ENCODE peak calls at places on chromosomes 1 and 21, in four cellular contexts. P is HepG2, U is K562, J is H1. D is an unnamed sample.

GRCh38 chr1:167797005-167797404 is 75.2 kb downstream of the MPZL1 start:
- DNase-seq in P (no peak), U (peak; percentile 49), J (no peak), D (no peak)

GRCh38 chr1:25682059-25682601 is 65.5 kb downstream of the MAN1C1 start:
- DNase-seq in J (no peak), P (no peak), U (no peak), D (no peak)

GRCh38 chr21:26851109-26851944 is 6.1 kb upstream of the ADAMTS1 start:
- DNase-seq in P (no peak), J (no peak), U (no peak), D (no peak)

GRCh38 chr21:35995522-35996088 is 64.7 kb downstream of the SETD4 start:
- DNase-seq in J (no peak), U (no peak), P (peak; percentile 32), D (no peak)

GRCh38 chr1:46549697-46550681 is 1.5 kb downstream of the KNCN start:
- DNase-seq in U (no peak), P (peak; percentile 24), J (no peak), D (no peak)

GRCh38 chr1:3278416-3279181 is 175.9 kb upstream of the ARHGEF16 start:
- DNase-seq in J (no peak), P (no peak), U (no peak), D (no peak)

GRCh38 chr1:46043491-46044017 is 88.9 kb downstream of the PIK3R3 start:
- DNase-seq in J (no peak), U (no peak), P (no peak), D (peak; percentile 92)

GRCh38 chr21:41671212-41671762 is 95.6 kb downstream of the RIPK4 start:
- DNase-seq in J (no peak), U (no peak), P (no peak), D (no peak)

GRCh38 chr1:48741380-48741779 is 35.3 kb downstream of the BEND5 start:
- DNase-seq in P (no peak), J (no peak), U (no peak), D (no peak)

GRCh38 chr1:54326577-54327385 is 79.4 kb downstream of the SSBP3 start:
- DNase-seq in U (no peak), J (no peak), P (no peak), D (no peak)

GRCh38 chr1:54329337-54329954 is 76.7 kb downstream of the SSBP3 start:
- DNase-seq in J (no peak), U (no peak), P (no peak), D (no peak)

GRCh38 chr1:54327386-54328116 is 78.6 kb downstream of the SSBP3 start:
- DNase-seq in P (no peak), J (no peak), U (peak; percentile 55), D (no peak)

GRCh38 chr1:54325705-54326461 is 80.3 kb downstream of the SSBP3 start:
- DNase-seq in J (no peak), U (no peak), P (no peak), D (no peak)

GRCh38 chr1:54328117-54328636 is 78.0 kb downstream of the SSBP3 start:
- DNase-seq in U (no peak), J (no peak), P (no peak), D (no peak)
- TF ChIP-seq USF2 in U (no peak), J (no peak), P (no peak), D (no peak)

GRCh38 chr21:40447016-40447415 is 399.9 kb downstream of the DSCAM start:
- DNase-seq in U (no peak), J (no peak), P (no peak), D (no peak)

GRCh38 chr21:40445349-40445921 is 401.5 kb downstream of the DSCAM start:
- DNase-seq in U (no peak), P (no peak), J (no peak), D (no peak)
- TF ChIP-seq RFX5 in U (no peak), P (no peak), J (no peak), D (no peak)

GRCh38 chr1:39902121-39902807 is 547 bp upstream of the MYCL start:
- DNase-seq in U (peak; percentile 85), P (peak; percentile 24), J (peak; percentile 93), D (no peak)
- TF ChIP-seq ATF2 in U (no peak), P (no peak), J (no peak), D (no peak)

DNA sequence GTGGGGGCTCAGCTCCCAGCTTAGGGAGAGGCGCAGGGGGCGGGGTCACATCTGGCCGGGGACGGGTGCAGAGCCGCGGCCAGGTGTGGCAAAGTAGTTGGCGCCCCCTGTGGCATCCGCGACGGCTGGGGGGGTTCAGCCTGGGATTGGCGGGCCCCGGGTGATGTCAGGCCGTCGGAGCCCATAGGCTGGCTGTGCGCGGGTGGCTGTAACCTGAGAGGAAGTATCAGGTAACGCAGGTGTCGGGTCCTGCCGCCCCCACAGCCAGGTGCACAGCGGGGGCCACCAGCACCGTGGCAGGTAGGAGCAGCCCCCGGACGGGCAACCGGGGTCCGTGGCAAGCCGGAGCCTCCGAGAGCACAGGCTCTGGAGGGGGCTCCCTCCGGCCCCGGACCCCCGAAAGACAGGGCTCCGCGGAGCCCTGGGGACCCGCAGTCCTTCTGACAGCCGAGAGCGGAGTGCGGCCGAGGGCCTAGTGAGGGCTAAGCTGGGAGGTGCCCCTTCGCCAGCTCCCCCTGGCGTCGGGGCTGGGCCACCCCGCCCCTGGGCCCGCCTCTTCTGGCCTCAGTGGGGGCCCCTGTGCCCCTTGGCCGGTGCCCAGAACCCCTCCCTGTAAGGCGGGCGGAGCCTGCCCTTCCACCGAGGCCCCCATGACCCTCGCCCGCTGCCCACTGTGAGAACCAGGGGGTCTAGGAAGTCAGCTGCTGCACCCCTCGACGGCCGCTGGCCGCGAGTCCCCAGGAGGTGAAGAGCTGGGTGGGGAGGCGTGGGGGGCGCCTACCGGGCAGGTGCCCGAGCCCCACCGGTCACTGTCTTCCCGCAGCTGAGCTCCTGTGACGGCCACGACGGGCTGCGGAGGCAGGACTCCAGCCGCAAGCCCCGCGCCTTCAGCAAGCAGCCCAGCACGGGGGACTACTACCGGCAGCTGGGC is 17.9 kb downstream of the TNFRSF25 start:
- DNase-seq in J (peak; percentile 94), P (peak; percentile 81), U (no peak), D (no peak)
- TF ChIP-seq USF2 in J (peak; percentile 20), P (no peak), U (no peak), D (no peak)